ENCODE peak calls at places on chromosomes 13 and 19, in ten cellular contexts. Y is stimulated activated CD4-positive, alpha-beta T cell treated with anti-CD3 and anti-CD28 coated beads, Interleukin-4, amount 100 ng/mL, for 4 hours; P is activated effector memory CD4-positive, alpha-beta T cell treated with Interleukin-2 at 50 U/mL for 16 hours; S is memory B cell; E is nephron progenitor cell; X is SK-N-MC; V is adrenal gland; D is stimulated activated naive B cell treated with anti-CD40 and anti-IgM and Interleukin-4, amounts not matched to agents 10 μg/mL and 1 μg/mL and 100 μg/mL, for 72 hours; G is RWPE1; Z is T-helper 2 cell. R is an unnamed sample.

GRCh38 chr13:30373727-30374126 is 48.6 kb upstream of the UBE2L5 start:
- DNase-seq in Y (peak; percentile 43), P (no peak), S (no peak), E (no peak), X (no peak), V (no peak), D (peak; percentile 30), G (no peak), Z (no peak), R (no peak)

GRCh38 chr13:93951153-93951552 is 528.3 kb downstream of the DCT start:
- DNase-seq in Y (no peak), P (no peak), S (no peak), E (no peak), X (no peak), V (no peak), D (no peak), G (no peak), Z (no peak), R (no peak)

GRCh38 chr19:41298327-41298964 is 11.5 kb upstream of the CCDC97 start:
- DNase-seq in Y (no peak), P (no peak), S (peak; percentile 59), E (no peak), X (no peak), V (peak; percentile 53), D (peak; percentile 35), G (no peak), Z (peak; percentile 71), R (no peak)

GRCh38 chr19:19385131-19385899 is 20.2 kb upstream of the GATAD2A start:
- DNase-seq in Y (peak; percentile 99), P (peak; percentile 99), S (peak; percentile 99), E (peak; percentile 100), X (peak; percentile 96), V (peak; percentile 100), D (peak; percentile 100), G (peak; percentile 96), Z (peak; percentile 100), R (peak; percentile 100)

GRCh38 chr19:2391118-2391725 is 31.2 kb downstream of the TMPRSS9 start:
- DNase-seq in Y (peak; percentile 32), P (peak; percentile 12), S (peak; percentile 47), E (peak; percentile 33), X (peak; percentile 67), V (peak; percentile 41), D (peak; percentile 33), G (peak; percentile 44), Z (peak; percentile 30), R (peak; percentile 53)

GRCh38 chr19:38739440-38740251 is 4.6 kb downstream of the CAPN12 start:
- DNase-seq in Y (peak; percentile 11), P (no peak), S (no peak), E (no peak), X (no peak), V (no peak), D (no peak), G (no peak), Z (no peak), R (no peak)

GRCh38 chr13:102940770-102941169 is 94.9 kb downstream of the ERCC5 start:
- DNase-seq in Y (no peak), P (no peak), S (no peak), E (no peak), X (no peak), V (no peak), D (no peak), G (no peak), Z (no peak), R (no peak)

GRCh38 chr19:55165952-55166529 is 372 bp downstream of the DNAAF3 start:
- DNase-seq in Y (peak; percentile 38), P (no peak), S (no peak), E (peak; percentile 83), X (no peak), V (peak; percentile 51), D (no peak), G (peak; percentile 66), Z (peak; percentile 45), R (peak; percentile 87)

GRCh38 chr19:14940266-14940665 is 1.0 kb upstream of the OR7C2 start:
- DNase-seq in Y (no peak), P (no peak), S (no peak), E (no peak), X (no peak), V (no peak), D (no peak), G (no peak), Z (no peak), R (no peak)

GRCh38 chr19:19661675-19662251 is 1.7 kb downstream of the ATP13A1 start:
- DNase-seq in Y (no peak), P (no peak), S (peak; percentile 75), E (no peak), X (no peak), V (no peak), D (peak; percentile 73), G (no peak), Z (peak; percentile 39), R (no peak)

GRCh38 chr19:39727070-39727800 is 10.6 kb downstream of the CLC start:
- DNase-seq in Y (no peak), P (no peak), S (no peak), E (no peak), X (no peak), V (no peak), D (no peak), G (no peak), Z (no peak), R (no peak)

GRCh38 chr13:45278096-45278645 is 62.8 kb downstream of the TPT1 start:
- DNase-seq in Y (no peak), P (no peak), S (no peak), E (no peak), X (no peak), V (no peak), D (no peak), G (no peak), Z (no peak), R (no peak)

GRCh38 chr13:36293497-36293896 is 4.1 kb downstream of the CCDC169 start:
- DNase-seq in Y (no peak), P (no peak), S (no peak), E (no peak), X (no peak), V (no peak), D (no peak), G (no peak), Z (no peak), R (no peak)

GRCh38 chr13:84192125-84192524 is 309.9 kb upstream of the SLITRK1 start:
- DNase-seq in Y (no peak), P (no peak), S (no peak), E (no peak), X (no peak), V (no peak), D (no peak), G (peak; percentile 54), Z (no peak), R (no peak)

GRCh38 chr19:9793051-9793591 is 24.6 kb upstream of the ZNF846 start:
- DNase-seq in Y (peak; percentile 70), P (peak; percentile 56), S (no peak), E (no peak), X (no peak), V (no peak), D (no peak), G (no peak), Z (no peak), R (peak; percentile 56)

GRCh38 chr19:55563261-55563690 is 17.4 kb downstream of the ZNF579 start:
- DNase-seq in Y (no peak), P (no peak), S (no peak), E (no peak), X (no peak), V (no peak), D (no peak), G (no peak), Z (no peak), R (no peak)

GRCh38 chr19:33402421-33403220 is 29.1 kb downstream of the CEBPG start:
- DNase-seq in Y (no peak), P (no peak), S (no peak), E (peak; percentile 3), X (no peak), V (no peak), D (no peak), G (no peak), Z (no peak), R (peak; percentile 31)

GRCh38 chr19:33641956-33642498 is 20.3 kb downstream of the CHST8 start:
- DNase-seq in Y (no peak), P (no peak), S (no peak), E (no peak), X (no peak), V (no peak), D (no peak), G (no peak), Z (no peak), R (no peak)

GRCh38 chr13:40995997-40996396 is 23.1 kb downstream of the ELF1 start:
- DNase-seq in Y (no peak), P (no peak), S (no peak), E (no peak), X (no peak), V (no peak), D (no peak), G (no peak), Z (no peak), R (no peak)

GRCh38 chr13:66665991-66666390 is 564.1 kb downstream of the PCDH9 start:
- DNase-seq in Y (no peak), P (no peak), S (no peak), E (peak; percentile 66), X (no peak), V (peak; percentile 89), D (no peak), G (no peak), Z (no peak), R (no peak)

GRCh38 chr19:11475861-11476260 is 5.0 kb downstream of the ELAVL3 start:
- DNase-seq in Y (no peak), P (no peak), S (no peak), E (no peak), X (no peak), V (no peak), D (no peak), G (no peak), Z (no peak), R (no peak)

GRCh38 chr13:64992314-64992713 is 2237.8 kb downstream of the PCDH9 start:
- DNase-seq in Y (no peak), P (no peak), S (no peak), E (no peak), X (no peak), V (no peak), D (no peak), G (no peak), Z (no peak), R (no peak)

GRCh38 chr13:35675651-35676050 is 199.2 kb upstream of the MAB21L1 start:
- DNase-seq in Y (no peak), P (no peak), S (no peak), E (no peak), X (no peak), V (no peak), D (no peak), G (no peak), Z (no peak), R (no peak)

R was measured in Caco-2.